ENCODE peak calls at places on chromosomes 3 and 15, in ten cellular contexts. One of them, this sample, is unnamed.
A peak's percentile ranks its signal among the peaks of the same experiment; 100 is the strongest.

GRCh38 chr3:196432137-196432879 is at the start of gene UBXN7:
- DNase-seq in sigmoid colon: peak; percentile 97
- DNase-seq in ovary: peak; percentile 98
- DNase-seq in thyroid gland: peak; percentile 91
- DNase-seq in breast epithelium: peak; percentile 86
- DNase-seq in IMR-90: peak; percentile 90
- DNase-seq in testis: peak; percentile 95
- DNase-seq in HCT116: peak; percentile 69
- DNase-seq in A549: peak; percentile 91
- DNase-seq in body of pancreas: peak; percentile 95
- DNase-seq in this sample: peak; percentile 96

GRCh38 chr3:138114431-138114918 is 933 bp downstream of the DZIP1L start:
- DNase-seq in A549: no peak
- DNase-seq in HCT116: no peak
- DNase-seq in IMR-90: peak; percentile 43
- DNase-seq in sigmoid colon: no peak
- DNase-seq in body of pancreas: no peak
- DNase-seq in ovary: peak; percentile 44
- DNase-seq in thyroid gland: no peak
- DNase-seq in testis: no peak
- DNase-seq in breast epithelium: no peak
- DNase-seq in this sample: no peak

GRCh38 chr3:48511551-48511950 is 7.6 kb upstream of the SHISA5 start:
- DNase-seq in IMR-90: no peak
- DNase-seq in breast epithelium: no peak
- DNase-seq in ovary: no peak
- DNase-seq in HCT116: no peak
- DNase-seq in sigmoid colon: no peak
- DNase-seq in thyroid gland: no peak
- DNase-seq in body of pancreas: no peak
- DNase-seq in testis: no peak
- DNase-seq in A549: no peak
- DNase-seq in this sample: no peak

GRCh38 chr15:85910796-85911195 is 116.1 kb upstream of the KLHL25 start:
- DNase-seq in body of pancreas: peak; percentile 29
- DNase-seq in IMR-90: no peak
- DNase-seq in A549: no peak
- DNase-seq in HCT116: no peak
- DNase-seq in testis: no peak
- DNase-seq in sigmoid colon: no peak
- DNase-seq in ovary: no peak
- DNase-seq in thyroid gland: no peak
- DNase-seq in breast epithelium: peak; percentile 23
- DNase-seq in this sample: no peak

GRCh38 chr3:52090131-52090548 is 33.8 kb upstream of the DUSP7 start:
- DNase-seq in thyroid gland: peak; percentile 68
- DNase-seq in IMR-90: peak; percentile 92
- DNase-seq in HCT116: peak; percentile 31
- DNase-seq in body of pancreas: no peak
- DNase-seq in sigmoid colon: no peak
- DNase-seq in A549: no peak
- DNase-seq in breast epithelium: no peak
- DNase-seq in testis: peak; percentile 51
- DNase-seq in ovary: no peak
- DNase-seq in this sample: no peak

GRCh38 chr15:50108446-50108845 is 10.6 kb downstream of the ATP8B4 start:
- DNase-seq in testis: no peak
- DNase-seq in A549: no peak
- DNase-seq in HCT116: no peak
- DNase-seq in breast epithelium: no peak
- DNase-seq in thyroid gland: no peak
- DNase-seq in IMR-90: no peak
- DNase-seq in body of pancreas: no peak
- DNase-seq in sigmoid colon: no peak
- DNase-seq in ovary: no peak
- DNase-seq in this sample: no peak

GRCh38 chr15:57761562-57761961 is 55.0 kb downstream of the POLR2M start:
- DNase-seq in thyroid gland: no peak
- DNase-seq in sigmoid colon: no peak
- DNase-seq in A549: no peak
- DNase-seq in IMR-90: no peak
- DNase-seq in ovary: no peak
- DNase-seq in body of pancreas: no peak
- DNase-seq in testis: no peak
- DNase-seq in HCT116: no peak
- DNase-seq in breast epithelium: no peak
- DNase-seq in this sample: no peak

GRCh38 chr3:102979682-102980378 is 545.0 kb downstream of the ZPLD1 start:
- DNase-seq in thyroid gland: peak; percentile 8
- DNase-seq in breast epithelium: peak; percentile 53
- DNase-seq in ovary: peak; percentile 81
- DNase-seq in IMR-90: peak; percentile 84
- DNase-seq in sigmoid colon: peak; percentile 94
- DNase-seq in body of pancreas: peak; percentile 94
- DNase-seq in A549: peak; percentile 11
- DNase-seq in HCT116: peak; percentile 89
- DNase-seq in testis: peak; percentile 57
- DNase-seq in this sample: peak; percentile 39

GRCh38 chr3:57446318-57446841 is 97.8 kb downstream of the DNAH12 start:
- DNase-seq in HCT116: no peak
- DNase-seq in breast epithelium: no peak
- DNase-seq in thyroid gland: peak; percentile 5
- DNase-seq in body of pancreas: no peak
- DNase-seq in testis: no peak
- DNase-seq in ovary: no peak
- DNase-seq in IMR-90: no peak
- DNase-seq in sigmoid colon: no peak
- DNase-seq in A549: no peak
- DNase-seq in this sample: no peak

GRCh38 chr3:88713233-88713691 is 394.2 kb upstream of the EPHA3 start:
- DNase-seq in A549: no peak
- DNase-seq in HCT116: no peak
- DNase-seq in testis: no peak
- DNase-seq in sigmoid colon: no peak
- DNase-seq in body of pancreas: no peak
- DNase-seq in IMR-90: peak; percentile 25
- DNase-seq in ovary: no peak
- DNase-seq in breast epithelium: no peak
- DNase-seq in thyroid gland: no peak
- DNase-seq in this sample: no peak

GRCh38 chr15:69729167-69729748 is 276.6 kb downstream of the RPLP1 start:
- DNase-seq in testis: peak; percentile 72
- DNase-seq in body of pancreas: peak; percentile 24
- DNase-seq in sigmoid colon: no peak
- DNase-seq in ovary: peak; percentile 34
- DNase-seq in breast epithelium: no peak
- DNase-seq in thyroid gland: peak; percentile 35
- DNase-seq in HCT116: peak; percentile 18
- DNase-seq in IMR-90: peak; percentile 8
- DNase-seq in A549: peak; percentile 29
- DNase-seq in this sample: peak; percentile 69

GRCh38 chr3:15629860-15630597 is 28.5 kb downstream of the BTD start:
- DNase-seq in ovary: no peak
- DNase-seq in body of pancreas: peak; percentile 70
- DNase-seq in HCT116: peak; percentile 70
- DNase-seq in A549: peak; percentile 82
- DNase-seq in testis: peak; percentile 78
- DNase-seq in breast epithelium: peak; percentile 39
- DNase-seq in sigmoid colon: peak; percentile 85
- DNase-seq in thyroid gland: peak; percentile 57
- DNase-seq in IMR-90: peak; percentile 89
- DNase-seq in this sample: peak; percentile 65

GRCh38 chr3:45118615-45119062 is 27.5 kb downstream of the CDCP1 start:
- DNase-seq in thyroid gland: no peak
- DNase-seq in testis: no peak
- DNase-seq in HCT116: no peak
- DNase-seq in body of pancreas: no peak
- DNase-seq in A549: no peak
- DNase-seq in breast epithelium: no peak
- DNase-seq in ovary: no peak
- DNase-seq in IMR-90: no peak
- DNase-seq in sigmoid colon: no peak
- DNase-seq in this sample: no peak

GRCh38 chr3:24829011-24829581 is 334.4 kb upstream of the THRB start:
- DNase-seq in thyroid gland: peak; percentile 71
- DNase-seq in testis: peak; percentile 21
- DNase-seq in IMR-90: no peak
- DNase-seq in sigmoid colon: peak; percentile 71
- DNase-seq in A549: peak; percentile 31
- DNase-seq in HCT116: no peak
- DNase-seq in ovary: peak; percentile 18
- DNase-seq in breast epithelium: no peak
- DNase-seq in body of pancreas: peak; percentile 43
- DNase-seq in this sample: peak; percentile 23

GRCh38 chr3:157479464-157480243 is 23.6 kb downstream of the VEPH1 start:
- DNase-seq in testis: no peak
- DNase-seq in IMR-90: no peak
- DNase-seq in thyroid gland: no peak
- DNase-seq in breast epithelium: no peak
- DNase-seq in body of pancreas: no peak
- DNase-seq in A549: no peak
- DNase-seq in ovary: no peak
- DNase-seq in HCT116: no peak
- DNase-seq in sigmoid colon: no peak
- DNase-seq in this sample: no peak

GRCh38 chr3:184262927-184263179 is 1.5 kb upstream of the CAMK2N2 start:
- DNase-seq in A549: no peak
- DNase-seq in HCT116: no peak
- DNase-seq in testis: no peak
- DNase-seq in body of pancreas: no peak
- DNase-seq in thyroid gland: no peak
- DNase-seq in ovary: no peak
- DNase-seq in sigmoid colon: no peak
- DNase-seq in IMR-90: no peak
- DNase-seq in breast epithelium: no peak
- DNase-seq in this sample: no peak
- TF ChIP-seq POLR2A in A549: no peak
- TF ChIP-seq POLR2A in HCT116: no peak
- TF ChIP-seq POLR2A in testis: no peak
- TF ChIP-seq POLR2A in body of pancreas: no peak
- TF ChIP-seq POLR2A in thyroid gland: no peak
- TF ChIP-seq POLR2A in ovary: no peak
- TF ChIP-seq POLR2A in sigmoid colon: no peak
- TF ChIP-seq POLR2A in IMR-90: no peak
- TF ChIP-seq POLR2A in breast epithelium: no peak
- TF ChIP-seq POLR2A in this sample: no peak

DNA sequence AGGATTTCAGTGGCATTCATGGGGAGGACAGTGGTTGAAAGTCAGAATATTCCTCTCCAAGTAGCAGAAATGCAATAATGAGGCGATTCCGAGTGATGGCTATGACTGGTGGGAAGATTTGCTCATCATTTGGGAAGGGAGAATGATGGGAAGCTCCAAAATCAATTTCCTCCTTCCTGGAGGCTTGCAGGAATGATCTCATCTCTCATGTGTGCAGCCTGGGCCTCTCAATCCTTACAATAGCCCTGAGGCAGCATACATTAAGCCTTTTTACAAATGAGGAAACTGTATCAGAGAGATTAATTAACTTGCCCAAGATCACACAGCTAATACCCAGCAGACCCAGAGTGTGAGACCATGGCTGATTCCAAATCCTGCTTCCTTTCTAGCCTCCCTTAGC is 58.7 kb downstream of the BOC start:
- DNase-seq in A549: no peak
- DNase-seq in body of pancreas: no peak
- DNase-seq in testis: no peak
- DNase-seq in sigmoid colon: no peak
- DNase-seq in thyroid gland: no peak
- DNase-seq in IMR-90: peak; percentile 8
- DNase-seq in breast epithelium: no peak
- DNase-seq in ovary: no peak
- DNase-seq in HCT116: no peak
- DNase-seq in this sample: no peak
- H3K4me1 ChIP-seq in A549: no peaks in the 10 kb centered on the region
- H3K4me1 ChIP-seq in body of pancreas: peaks cover 50% of the 10 kb centered on the region
- H3K4me1 ChIP-seq in testis: peaks cover 4% of the 10 kb centered on the region
- H3K4me1 ChIP-seq in sigmoid colon: peaks cover 32% of the 10 kb centered on the region
- H3K4me1 ChIP-seq in thyroid gland: peaks cover 18% of the 10 kb centered on the region
- H3K4me1 ChIP-seq in IMR-90: no peaks in the 10 kb centered on the region
- H3K4me1 ChIP-seq in breast epithelium: no peaks in the 10 kb centered on the region
- H3K4me1 ChIP-seq in ovary: no peaks in the 10 kb centered on the region
- H3K4me1 ChIP-seq in HCT116: no peaks in the 10 kb centered on the region
- H3K4me1 ChIP-seq in this sample: no peaks in the 10 kb centered on the region

DNA sequence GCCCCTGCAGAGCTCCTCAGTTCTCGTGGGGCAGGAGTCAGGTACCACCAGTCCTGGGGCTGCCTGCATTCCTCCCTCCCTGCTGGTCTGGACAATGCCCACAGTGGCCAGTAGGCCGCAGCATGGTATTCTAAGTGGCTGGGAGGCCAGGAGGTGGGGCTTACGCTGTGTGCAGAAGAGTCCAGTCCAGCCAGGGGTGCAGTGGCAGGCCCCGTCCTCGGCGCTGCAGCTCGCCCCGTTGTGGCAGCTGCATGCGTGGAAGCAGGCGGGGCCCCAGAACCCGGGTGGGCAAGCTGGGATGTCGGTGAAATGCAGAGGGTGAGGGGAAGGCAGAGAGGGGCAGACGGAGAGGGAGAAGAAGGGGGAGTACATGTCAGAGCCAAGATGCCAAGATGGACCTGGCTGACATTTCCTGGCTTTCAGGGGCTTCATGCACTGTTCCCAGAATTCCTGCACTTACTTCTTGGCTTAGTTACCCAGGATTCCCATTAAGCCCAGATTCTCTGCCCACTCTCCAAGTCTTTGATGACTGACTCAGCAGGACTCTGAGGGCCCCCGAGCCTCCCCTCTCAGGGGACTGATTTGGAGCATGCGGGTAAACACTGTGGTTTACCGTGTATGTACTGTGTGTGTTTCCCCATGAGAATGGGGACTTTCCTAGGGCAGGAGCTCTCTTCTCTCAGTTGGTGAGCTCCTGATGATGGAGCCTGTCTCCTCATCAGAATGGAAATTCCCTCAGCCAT is 47.5 kb downstream of the RAB11A start:
- DNase-seq in sigmoid colon: no peak
- DNase-seq in thyroid gland: peak; percentile 73
- DNase-seq in HCT116: no peak
- DNase-seq in IMR-90: peak; percentile 74
- DNase-seq in testis: peak; percentile 85
- DNase-seq in ovary: peak; percentile 70
- DNase-seq in body of pancreas: peak; percentile 69
- DNase-seq in A549: peak; percentile 82
- DNase-seq in breast epithelium: peak; percentile 30
- DNase-seq in this sample: peak; percentile 13
- TF ChIP-seq POLR2A in sigmoid colon: no peak
- TF ChIP-seq POLR2A in thyroid gland: no peak
- TF ChIP-seq POLR2A in HCT116: no peak
- TF ChIP-seq POLR2A in IMR-90: no peak
- TF ChIP-seq POLR2A in testis: no peak
- TF ChIP-seq POLR2A in ovary: no peak
- TF ChIP-seq POLR2A in body of pancreas: no peak
- TF ChIP-seq POLR2A in A549: no peak
- TF ChIP-seq POLR2A in breast epithelium: no peak
- TF ChIP-seq POLR2A in this sample: no peak

DNA sequence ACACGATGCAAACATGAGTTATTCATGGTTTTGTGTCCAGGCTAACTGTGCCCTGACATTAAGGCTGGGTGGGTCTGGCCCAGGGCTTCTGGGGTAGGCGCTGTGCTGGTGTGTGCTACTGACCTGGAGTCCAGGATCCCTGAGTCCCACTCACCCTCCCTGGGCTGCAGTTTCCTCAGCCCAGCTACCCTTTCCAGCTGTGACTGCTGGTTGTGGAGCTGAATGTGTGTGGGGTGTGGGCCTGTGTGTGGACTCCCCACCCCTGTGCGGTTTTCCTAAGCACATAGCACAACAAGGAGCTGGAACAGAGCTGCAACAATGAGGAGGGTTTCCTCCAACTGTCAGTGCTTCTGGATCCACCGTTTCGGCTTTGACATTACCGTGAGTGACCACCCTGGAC is 38.0 kb downstream of the SMAD3 start:
- DNase-seq in sigmoid colon: no peak
- DNase-seq in A549: no peak
- DNase-seq in HCT116: no peak
- DNase-seq in breast epithelium: no peak
- DNase-seq in body of pancreas: no peak
- DNase-seq in IMR-90: no peak
- DNase-seq in testis: no peak
- DNase-seq in ovary: no peak
- DNase-seq in thyroid gland: no peak
- DNase-seq in this sample: no peak
- H3K4me1 ChIP-seq in sigmoid colon: peaks cover 77% of the 10 kb centered on the region
- H3K4me1 ChIP-seq in A549: peaks cover 97% of the 10 kb centered on the region
- H3K4me1 ChIP-seq in HCT116: peaks cover 96% of the 10 kb centered on the region
- H3K4me1 ChIP-seq in breast epithelium: peaks cover 12% of the 10 kb centered on the region
- H3K4me1 ChIP-seq in body of pancreas: peaks cover 77% of the 10 kb centered on the region
- H3K4me1 ChIP-seq in IMR-90: peaks cover 70% of the 10 kb centered on the region
- H3K4me1 ChIP-seq in testis: peaks cover 36% of the 10 kb centered on the region
- H3K4me1 ChIP-seq in ovary: peaks cover 40% of the 10 kb centered on the region
- H3K4me1 ChIP-seq in thyroid gland: peaks cover 88% of the 10 kb centered on the region
- H3K4me1 ChIP-seq in this sample: peaks cover 42% of the 10 kb centered on the region